ENCODE peak calls at places on chromosomes 16 and 17, in five cellular contexts. I, W, Y, E and D are unnamed samples.

GRCh38 chr17:82866521-82867214 is 26.8 kb upstream of the ZNF750 start:
- DNase-seq in W (no peak), Y (no peak), E (peak; percentile 39), I (no peak), D (no peak)

GRCh38 chr17:6092923-6093468 is 22.8 kb downstream of the WSCD1 start:
- DNase-seq in I (no peak), W (no peak), E (no peak), Y (no peak), D (no peak)

GRCh38 chr17:16052486-16052885 is 52.9 kb downstream of the TTC19 start:
- DNase-seq in I (no peak), Y (no peak), E (no peak), W (no peak), D (no peak)

GRCh38 chr17:79861371-79862216 is 22.4 kb upstream of the CBX4 start:
- DNase-seq in Y (no peak), I (no peak), E (peak; percentile 31), W (no peak), D (no peak)

GRCh38 chr16:3889059-3889458 is 8.5 kb upstream of the CREBBP start:
- DNase-seq in W (no peak), Y (no peak), E (no peak), I (no peak), D (no peak)

GRCh38 chr17:31394544-31394943 is 3.1 kb downstream of the RAB11FIP4 start:
- DNase-seq in Y (peak; percentile 23), W (peak; percentile 94), E (no peak), I (no peak), D (peak; percentile 68)

GRCh38 chr16:54954220-54954619 is 23.6 kb downstream of the IRX5 start:
- DNase-seq in E (no peak), Y (no peak), W (no peak), I (no peak), D (no peak)

GRCh38 chr16:35713762-35714650 is 2254.6 kb downstream of the TP53TG3F start:
- DNase-seq in W (no peak), Y (no peak), E (no peak), I (no peak), D (no peak)

GRCh38 chr17:38454528-38454927 is 26.3 kb downstream of the ARHGAP23 start:
- DNase-seq in I (peak; percentile 64), W (no peak), Y (no peak), E (peak; percentile 78), D (peak; percentile 87)

GRCh38 chr16:1150511-1150982 is 2.4 kb upstream of the CACNA1H start:
- DNase-seq in W (no peak), E (no peak), I (no peak), Y (no peak), D (no peak)

GRCh38 chr17:41483991-41484826 is 3.3 kb upstream of the KRT35 start:
- DNase-seq in E (no peak), Y (no peak), I (no peak), W (no peak), D (no peak)

GRCh38 chr16:27335349-27336052 is 21.7 kb downstream of the IL4R start:
- DNase-seq in W (no peak), Y (no peak), I (no peak), E (no peak), D (no peak)

GRCh38 chr17:7137182-7137943 is 22.7 kb upstream of the ASGR2 start:
- DNase-seq in E (peak; percentile 68), Y (no peak), I (no peak), W (no peak), D (no peak)

GRCh38 chr17:55571095-55571494 is 59.8 kb upstream of the SMIM36 start:
- DNase-seq in Y (no peak), E (no peak), I (no peak), W (no peak), D (no peak)

GRCh38 chr17:2406903-2407790 is 6.3 kb upstream of the MNT start:
- DNase-seq in W (no peak), E (peak; percentile 49), I (peak; percentile 58), Y (no peak), D (peak; percentile 87)

GRCh38 chr17:80291691-80292487 is 31.2 kb downstream of the RNF213 start:
- DNase-seq in Y (no peak), I (no peak), E (peak; percentile 7), W (no peak), D (no peak)

GRCh38 chr17:68291836-68292688 is 767 bp downstream of the ARSG start:
- DNase-seq in I (peak; percentile 51), Y (peak; percentile 94), E (peak; percentile 95), W (peak; percentile 76), D (peak; percentile 61)

GRCh38 chr16:86261379-86261778 is 248.9 kb upstream of the FOXF1 start:
- DNase-seq in Y (no peak), I (no peak), E (no peak), W (no peak), D (no peak)

GRCh38 chr16:22762486-22762885 is 51.5 kb upstream of the HS3ST2 start:
- DNase-seq in E (no peak), Y (no peak), I (no peak), W (no peak), D (no peak)

GRCh38 chr17:57413848-57414651 is 157.7 kb downstream of the MSI2 start:
- DNase-seq in W (no peak), I (no peak), E (no peak), Y (no peak), D (no peak)

GRCh38 chr17:64401941-64402340 is 11.3 kb upstream of the PECAM1 start:
- DNase-seq in W (no peak), E (no peak), Y (no peak), I (no peak), D (no peak)

GRCh38 chr17:4901648-4902344 is 1.1 kb downstream of the CHRNE start:
- DNase-seq in Y (peak; percentile 21), I (peak; percentile 35), E (peak; percentile 87), W (no peak), D (no peak)

GRCh38 chr16:12215302-12216105 is 239.0 kb downstream of the SNX29 start:
- DNase-seq in Y (no peak), W (peak; percentile 23), I (no peak), E (no peak), D (no peak)

DNA sequence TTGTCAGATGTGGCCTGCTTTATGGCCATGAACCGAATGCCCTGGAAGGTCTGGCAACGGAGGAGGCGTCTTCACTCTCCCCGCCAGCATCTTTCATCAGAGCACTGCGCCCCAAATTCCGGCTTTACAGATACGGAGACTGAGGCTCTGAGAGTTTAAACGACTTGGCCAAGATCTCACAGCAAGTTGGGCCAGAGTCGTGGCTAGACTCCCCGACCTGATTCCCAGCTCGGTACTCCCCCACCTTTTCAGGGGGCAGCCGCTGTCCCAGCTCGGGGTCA is 1.7 kb downstream of the NGFR start:
- DNase-seq in I (no peak), Y (no peak), W (no peak), E (no peak), D (no peak)
- H3K27me3 ChIP-seq in I (peaks cover 56% of the 10 kb centered on the region), Y (peaks cover 54% of the 10 kb centered on the region), W (peaks cover 51% of the 10 kb centered on the region), E (peaks cover 74% of the 10 kb centered on the region), D (peaks cover 88% of the 10 kb centered on the region)

GRCh38 chr16:78560997-78561396 is 461.5 kb downstream of the WWOX start:
- DNase-seq in E (no peak), I (no peak), W (no peak), Y (no peak), D (no peak)

GRCh38 chr16:78566397-78567073 is 467.1 kb downstream of the WWOX start:
- DNase-seq in Y (no peak), E (no peak), W (no peak), I (no peak), D (no peak)

GRCh38 chr16:78562156-78562555 is 462.7 kb downstream of the WWOX start:
- DNase-seq in E (no peak), W (no peak), I (no peak), Y (no peak), D (no peak)

GRCh38 chr16:78563905-78564304 is 464.5 kb downstream of the WWOX start:
- DNase-seq in I (no peak), E (no peak), W (no peak), Y (no peak), D (no peak)

DNA sequence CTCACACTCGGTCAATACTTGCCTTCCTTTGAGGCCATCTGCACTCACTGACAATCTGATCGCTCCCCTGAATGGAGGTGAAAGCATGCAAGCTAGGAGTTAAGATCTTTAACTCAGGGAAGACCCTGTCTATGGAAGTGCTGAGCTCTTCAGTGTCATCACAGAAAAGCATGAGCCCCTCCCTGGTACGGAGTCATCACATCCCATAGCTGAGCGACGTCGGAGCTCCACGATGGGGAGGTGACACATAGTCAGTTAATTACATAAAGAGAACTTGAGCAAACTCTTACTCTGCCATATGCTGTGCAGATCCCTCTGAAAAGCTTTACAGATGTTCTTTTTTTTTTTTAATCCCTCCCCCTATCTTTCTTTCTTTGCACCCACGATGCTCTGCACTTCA is 463.2 kb downstream of the WWOX start:
- DNase-seq in W (no peak), E (no peak), I (no peak), Y (no peak), D (no peak)
- H3K9me3 ChIP-seq in W (no peaks in the 10 kb centered on the region), E (no peaks in the 10 kb centered on the region), I (no peaks in the 10 kb centered on the region), Y (no peaks in the 10 kb centered on the region), D (peaks cover 5% of the 10 kb centered on the region)

GRCh38 chr17:76077582-76078110 is 1.3 kb upstream of the ZACN start:
- DNase-seq in Y (no peak), I (no peak), E (no peak), W (no peak), D (no peak)

GRCh38 chr17:76076765-76077581 is 2.0 kb upstream of the ZACN start:
- DNase-seq in W (no peak), I (no peak), Y (peak; percentile 55), E (no peak), D (no peak)

GRCh38 chr17:76074390-76075363 is at the start of gene GALR2:
- DNase-seq in Y (no peak), E (no peak), I (no peak), W (peak; percentile 34), D (no peak)

GRCh38 chr17:76075364-76076099 is 951 bp downstream of the GALR2 start:
- DNase-seq in I (no peak), W (peak; percentile 69), Y (no peak), E (no peak), D (no peak)

DNA sequence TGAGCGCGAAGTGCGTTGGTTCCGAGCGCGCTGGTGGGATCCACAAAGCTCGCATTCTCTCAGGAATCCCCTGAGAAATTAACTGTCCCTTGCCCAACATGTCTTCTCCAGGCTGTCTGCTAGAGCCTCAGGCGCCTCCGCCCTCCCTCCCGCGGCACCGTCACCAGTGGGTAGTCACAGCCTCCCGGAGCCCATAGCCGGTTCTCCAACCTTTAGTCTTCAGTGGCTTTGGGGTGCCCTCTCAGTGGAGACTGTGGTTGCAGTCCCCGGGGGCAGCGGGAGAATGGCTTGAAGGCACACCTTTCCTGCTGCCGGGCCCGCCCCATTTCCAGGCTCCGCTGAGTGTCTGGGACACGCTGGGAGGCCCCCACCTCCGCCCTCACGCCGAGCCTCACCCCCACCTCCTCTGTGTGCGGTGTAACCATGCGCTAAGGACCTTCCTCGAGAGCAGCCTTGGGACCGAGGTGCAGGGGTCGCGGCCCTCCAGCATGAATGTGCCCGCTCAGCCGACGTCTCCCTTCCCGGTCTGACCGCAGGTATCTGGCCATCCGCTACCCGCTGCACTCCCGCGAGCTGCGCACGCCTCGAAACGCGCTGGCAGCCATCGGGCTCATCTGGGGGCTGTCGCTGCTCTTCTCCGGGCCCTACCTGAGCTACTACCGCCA is 1.7 kb downstream of the GALR2 start:
- DNase-seq in Y (no peak), E (no peak), I (no peak), W (no peak), D (no peak)
- H3K27me3 ChIP-seq in Y (peaks cover 35% of the 10 kb centered on the region), E (peaks cover 67% of the 10 kb centered on the region), I (peaks cover 63% of the 10 kb centered on the region), W (peaks cover 54% of the 10 kb centered on the region), D (peaks cover 74% of the 10 kb centered on the region)

DNA sequence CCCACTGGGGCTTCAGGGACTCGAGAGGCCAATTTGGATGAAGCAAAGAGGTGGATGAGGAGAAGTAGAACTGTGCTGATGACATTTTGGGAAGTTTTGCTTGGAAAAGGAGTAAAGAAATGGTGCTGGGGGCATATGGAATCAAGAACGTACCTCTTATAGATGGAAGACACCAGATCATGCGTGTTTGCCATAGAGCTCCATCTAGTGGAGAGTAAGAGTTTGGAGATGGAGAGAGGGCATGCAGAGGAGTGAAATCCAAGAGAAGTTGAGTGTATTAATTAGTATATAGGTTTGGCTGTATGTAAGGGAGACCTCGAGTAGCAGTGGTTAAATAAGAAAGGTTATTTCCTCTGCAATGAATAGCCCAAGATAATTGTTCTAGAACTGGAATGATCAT is 56.0 kb downstream of the SHISA6 start:
- DNase-seq in I (no peak), E (no peak), Y (no peak), W (peak; percentile 6), D (no peak)
- H3K9me3 ChIP-seq in I (no peaks in the 10 kb centered on the region), E (no peaks in the 10 kb centered on the region), Y (no peaks in the 10 kb centered on the region), W (no peaks in the 10 kb centered on the region), D (no peaks in the 10 kb centered on the region)